ENCODE peak calls at places on chromosome 9, in five cellular contexts. D is germinal center, P is choroid plexus epithelial cell, X is body of pancreas, V is GM12892. W is an unnamed sample.
A peak's percentile ranks its signal among the peaks of the same experiment; 100 is the strongest.

GRCh38 chr9:117414220-117414905 is 494 bp downstream of the ASTN2 start:
- DNase-seq in P (peak; percentile 5), X (peak; percentile 37), V (peak; percentile 25), D (peak; percentile 15), W (peak; percentile 70)

GRCh38 chr9:133694686-133695085 is 43.5 kb downstream of the SARDH start:
- DNase-seq in V (no peak), D (no peak), P (no peak), X (no peak), W (no peak)

GRCh38 chr9:114290561-114290986 is 32.3 kb upstream of the ORM1 start:
- DNase-seq in P (no peak), D (no peak), V (no peak), X (no peak), W (no peak)

GRCh38 chr9:614421-614820 is 227.1 kb upstream of the DMRT1 start:
- DNase-seq in V (no peak), P (no peak), D (no peak), X (no peak), W (no peak)

GRCh38 chr9:33453999-33454660 is 6.7 kb upstream of the AQP3 start:
- DNase-seq in X (no peak), P (no peak), V (no peak), D (no peak), W (no peak)

GRCh38 chr9:14343948-14344547 is 30.1 kb upstream of the NFIB start:
- DNase-seq in P (no peak), V (no peak), D (no peak), X (no peak), W (peak; percentile 79)

GRCh38 chr9:98783518-98784226 is 12.7 kb downstream of the ANKS6 start:
- DNase-seq in P (no peak), D (no peak), V (no peak), X (no peak), W (no peak)

GRCh38 chr9:15220658-15221310 is 86.2 kb downstream of the TTC39B start:
- DNase-seq in V (no peak), P (no peak), X (no peak), D (no peak), W (peak; percentile 23)

GRCh38 chr9:127970401-127971313 is 10.1 kb downstream of the EEIG1 start:
- DNase-seq in P (peak; percentile 61), X (no peak), D (peak; percentile 83), V (peak; percentile 90), W (no peak)

GRCh38 chr9:81035171-81035570 is 654.2 kb downstream of the TLE1 start:
- DNase-seq in D (no peak), P (peak; percentile 52), X (no peak), V (no peak), W (peak; percentile 86)

GRCh38 chr9:133986061-133986460 is 6.1 kb downstream of the VAV2 start:
- DNase-seq in P (no peak), D (no peak), X (no peak), V (no peak), W (no peak)

GRCh38 chr9:88197781-88198345 is 59.6 kb upstream of the SPATA31C2 start:
- DNase-seq in V (no peak), D (no peak), X (no peak), P (peak; percentile 88), W (peak; percentile 82)

GRCh38 chr9:7209990-7210389 is 452.2 kb downstream of the KDM4C start:
- DNase-seq in D (no peak), P (no peak), X (no peak), V (no peak), W (no peak)

GRCh38 chr9:129321511-129322021 is 143.5 kb upstream of the IER5L start:
- DNase-seq in X (peak; percentile 11), V (no peak), P (no peak), D (no peak), W (no peak)

GRCh38 chr9:2085719-2086515 is 70.8 kb downstream of the SMARCA2 start:
- DNase-seq in P (peak; percentile 79), X (no peak), D (no peak), V (no peak), W (peak; percentile 46)

GRCh38 chr9:120289990-120290925 is 289.7 kb downstream of the CDK5RAP2 start:
- DNase-seq in X (no peak), P (peak; percentile 8), V (no peak), D (no peak), W (peak; percentile 20)